ENCODE peak calls at places on chromosomes 2 and 18, in four cellular contexts. T, H, A and K are unnamed samples.

GRCh38 chr2:208594642-208595385 is 188.2 kb downstream of the PTH2R start:
- DNase-seq in T (no peak), A (no peak), H (no peak), K (no peak)

GRCh38 chr2:192888090-192888489 is 693.4 kb upstream of the TMEFF2 start:
- DNase-seq in H (no peak), T (no peak), A (no peak), K (no peak)

GRCh38 chr2:10776231-10776977 is 36.2 kb downstream of the PDIA6 start:
- DNase-seq in H (no peak), T (no peak), A (no peak), K (no peak)

GRCh38 chr2:232492963-232493700 is 5.5 kb upstream of the ECEL1 start:
- DNase-seq in H (no peak), A (no peak), T (no peak), K (no peak)

GRCh38 chr2:14752294-14752693 is 119.8 kb downstream of the LRATD1 start:
- DNase-seq in H (no peak), T (no peak), A (no peak), K (peak; percentile 11)

GRCh38 chr18:68484241-68484640 is 230.7 kb downstream of the TMX3 start:
- DNase-seq in T (no peak), A (no peak), H (no peak), K (no peak)

GRCh38 chr2:191691016-191691725 is 13.2 kb downstream of the NABP1 start:
- DNase-seq in T (no peak), A (peak; percentile 36), H (peak; percentile 59), K (no peak)

GRCh38 chr2:177264539-177265385 is at the start of gene NFE2L2:
- DNase-seq in H (peak; percentile 95), A (peak; percentile 93), T (peak; percentile 95), K (peak; percentile 94)

GRCh38 chr2:64649626-64650025 is 4.1 kb downstream of the SERTAD2 start:
- DNase-seq in H (no peak), T (peak; percentile 92), A (no peak), K (no peak)

GRCh38 chr2:42360493-42360889 is 526 bp downstream of the COX7A2L start:
- DNase-seq in H (no peak), T (no peak), A (no peak), K (no peak)

GRCh38 chr18:23825978-23826405 is 136.7 kb downstream of the LAMA3 start:
- DNase-seq in H (peak; percentile 22), T (no peak), A (no peak), K (peak; percentile 71)

GRCh38 chr2:18819566-18819965 is 230.2 kb upstream of the NT5C1B start:
- DNase-seq in H (no peak), T (no peak), A (no peak), K (no peak)

GRCh38 chr2:179235463-179236108 is 29.0 kb downstream of the SESTD1 start:
- DNase-seq in A (no peak), T (no peak), H (no peak), K (no peak)

GRCh38 chr2:148132400-148132799 is 111.5 kb downstream of the MBD5 start:
- DNase-seq in H (no peak), A (no peak), T (no peak), K (no peak)

GRCh38 chr2:15693382-15693781 is 101.7 kb downstream of the DDX1 start:
- DNase-seq in T (no peak), A (no peak), H (no peak), K (no peak)

GRCh38 chr18:48975817-48976649 is 25.3 kb upstream of the SMAD7 start:
- DNase-seq in A (peak; percentile 43), T (peak; percentile 74), H (peak; percentile 67), K (peak; percentile 72)

GRCh38 chr18:48974304-48975220 is 23.8 kb upstream of the SMAD7 start:
- DNase-seq in T (no peak), H (no peak), A (no peak), K (no peak)

GRCh38 chr18:48977914-48978313 is 27.1 kb upstream of the SMAD7 start:
- DNase-seq in A (no peak), T (no peak), H (no peak), K (no peak)

GRCh38 chr18:48975221-48975816 is 24.6 kb upstream of the SMAD7 start:
- DNase-seq in A (no peak), H (no peak), T (no peak), K (no peak)

GRCh38 chr18:48973731-48974130 is 23.0 kb upstream of the SMAD7 start:
- DNase-seq in A (no peak), T (no peak), H (peak; percentile 39), K (no peak)
- H3K4me3 ChIP-seq in A (no peak overlapping the region), T (no peak overlapping the region), H (no peak overlapping the region), K (no peak overlapping the region)

GRCh38 chr18:58937913-58938312 is 73.2 kb downstream of the ZNF532 start:
- DNase-seq in A (no peak), H (no peak), T (no peak), K (no peak)

GRCh38 chr18:58943896-58944295 is 79.2 kb downstream of the ZNF532 start:
- DNase-seq in T (no peak), A (no peak), H (no peak), K (no peak)

GRCh38 chr18:58942486-58942885 is 77.8 kb downstream of the ZNF532 start:
- DNase-seq in T (no peak), A (no peak), H (no peak), K (no peak)

GRCh38 chr18:58937204-58937603 is 72.5 kb downstream of the ZNF532 start:
- DNase-seq in A (no peak), T (no peak), H (no peak), K (no peak)

GRCh38 chr18:58941426-58942099 is 76.9 kb downstream of the ZNF532 start:
- DNase-seq in T (no peak), H (no peak), A (no peak), K (no peak)
- H3K36me3 ChIP-seq in T (peaks cover 4% of the 10 kb centered on the region), H (no peaks in the 10 kb centered on the region), A (no peaks in the 10 kb centered on the region), K (peaks cover 18% of the 10 kb centered on the region)

GRCh38 chr2:54901224-54901986 is 148.8 kb downstream of the RTN4 start:
- DNase-seq in A (no peak), T (no peak), H (no peak), K (no peak)

GRCh38 chr2:54906711-54907110 is 143.5 kb downstream of the RTN4 start:
- DNase-seq in T (no peak), H (no peak), A (no peak), K (no peak)

GRCh38 chr2:54904836-54905235 is 145.4 kb downstream of the RTN4 start:
- DNase-seq in A (no peak), H (peak; percentile 76), T (peak; percentile 29), K (no peak)

GRCh38 chr2:54902763-54903162 is 147.5 kb downstream of the RTN4 start:
- DNase-seq in H (no peak), T (no peak), A (no peak), K (no peak)

GRCh38 chr2:54903736-54904554 is 146.3 kb downstream of the RTN4 start:
- DNase-seq in H (peak; percentile 62), T (peak; percentile 71), A (peak; percentile 4), K (peak; percentile 97)
- H3K4me3 ChIP-seq in H (no peak overlapping the region), T (no peak overlapping the region), A (no peak overlapping the region), K (no peak overlapping the region)

DNA sequence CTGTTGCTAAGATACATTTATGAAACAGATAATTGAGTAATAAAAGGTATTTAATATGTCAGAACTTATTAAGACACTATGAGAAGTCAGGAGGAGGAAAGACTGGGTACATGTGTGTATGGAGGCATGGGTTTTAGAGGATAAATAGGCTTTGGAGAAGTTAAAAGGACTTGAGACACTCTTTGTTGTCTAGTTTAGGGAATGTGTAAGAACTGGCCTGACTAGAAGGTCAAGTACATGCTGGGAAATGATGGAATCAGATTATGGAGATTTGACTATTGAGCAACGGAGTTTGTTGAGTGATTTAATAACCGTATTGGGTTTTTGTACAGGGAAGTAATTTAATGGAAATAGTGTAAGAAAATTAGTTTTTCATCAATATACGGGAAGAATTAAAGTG is 28.2 kb upstream of the SPDYA start:
- DNase-seq in T (no peak), H (no peak), A (no peak), K (no peak)
- H3K36me3 ChIP-seq in T (peaks cover 68% of the 10 kb centered on the region), H (peaks cover 76% of the 10 kb centered on the region), A (peaks cover 41% of the 10 kb centered on the region), K (peaks cover 87% of the 10 kb centered on the region)

GRCh38 chr2:31235504-31235902 is 1.6 kb downstream of the EHD3 start:
- DNase-seq in A (no peak), H (no peak), T (no peak), K (peak; percentile 16)
- H3K4me3 ChIP-seq in A (no peak overlapping the region), H (no peak overlapping the region), T (no peak overlapping the region), K (no peak overlapping the region)